ENCODE peak calls at places on chromosomes 4 and X, in eight cellular contexts. Q, Y, A, G, C, D, N and K are unnamed samples.

GRCh38 chr4:20431422-20432014 is 179.8 kb downstream of the SLIT2 start:
- DNase-seq in N (no peak), C (no peak), D (no peak), A (peak; percentile 23), Y (no peak), G (no peak), Q (no peak), K (no peak)

GRCh38 chrX:15815779-15816452 is 25.6 kb downstream of the ZRSR2 start:
- DNase-seq in Y (no peak), G (peak; percentile 50), A (peak; percentile 33), Q (peak; percentile 33), N (peak; percentile 3), D (no peak), C (peak; percentile 50), K (no peak)

GRCh38 chr4:896630-897029 is 35.5 kb downstream of the GAK start:
- DNase-seq in D (no peak), C (no peak), N (no peak), G (no peak), A (no peak), Q (no peak), Y (no peak), K (no peak)

GRCh38 chr4:173057906-173058305 is 110.7 kb upstream of the GALNT7 start:
- DNase-seq in D (no peak), Y (no peak), C (peak; percentile 28), N (no peak), A (no peak), G (peak; percentile 20), Q (peak; percentile 12), K (no peak)

GRCh38 chr4:61431131-61431530 is 231.0 kb downstream of the ADGRL3 start:
- DNase-seq in A (no peak), Q (no peak), Y (no peak), C (no peak), G (no peak), D (no peak), N (no peak), K (no peak)

GRCh38 chr4:5990446-5991160 is 27.6 kb downstream of the C4orf50 start:
- DNase-seq in Q (no peak), C (no peak), N (no peak), Y (no peak), A (no peak), G (no peak), D (no peak), K (no peak)

GRCh38 chrX:107712231-107713204 is 63.1 kb downstream of the TSC22D3 start:
- DNase-seq in Q (peak; percentile 21), Y (no peak), D (no peak), N (no peak), G (no peak), C (peak; percentile 93), A (peak; percentile 79), K (peak; percentile 19)

GRCh38 chrX:29726811-29727210 is 488.6 kb upstream of the MAGEB2 start:
- DNase-seq in G (no peak), N (no peak), A (no peak), C (no peak), Q (no peak), D (no peak), Y (no peak), K (no peak)

GRCh38 chr4:101801957-101802356 is 11.4 kb downstream of the BANK1 start:
- DNase-seq in Q (no peak), A (no peak), Y (no peak), D (no peak), N (no peak), C (no peak), G (no peak), K (no peak)

GRCh38 chrX:102599084-102599949 is at the start of gene ARMCX5:
- DNase-seq in N (peak; percentile 72), Y (peak; percentile 80), D (peak; percentile 39), Q (peak; percentile 87), A (peak; percentile 90), G (peak; percentile 89), C (peak; percentile 91), K (peak; percentile 79)

GRCh38 chr4:7540654-7541413 is 106.1 kb upstream of the PSAPL1 start:
- DNase-seq in Y (no peak), A (no peak), N (no peak), D (no peak), C (no peak), Q (no peak), G (no peak), K (no peak)

GRCh38 chrX:108671526-108671925 is 64.8 kb downstream of the IRS4 start:
- DNase-seq in N (no peak), Y (no peak), G (no peak), C (no peak), A (no peak), Q (no peak), D (no peak), K (no peak)

GRCh38 chr4:81466841-81467671 is 4.7 kb downstream of the RASGEF1B start:
- DNase-seq in C (peak; percentile 70), N (peak; percentile 82), G (peak; percentile 88), D (no peak), A (peak; percentile 81), Q (peak; percentile 66), Y (peak; percentile 73), K (peak; percentile 87)

GRCh38 chr4:144564358-144564757 is 81.6 kb upstream of the HHIP start:
- DNase-seq in A (no peak), D (no peak), Q (no peak), C (no peak), G (peak; percentile 41), N (no peak), Y (no peak), K (no peak)

GRCh38 chrX:21574793-21575192 is 83.3 kb downstream of the KLHL34 start:
- DNase-seq in Q (no peak), C (no peak), N (no peak), Y (no peak), D (no peak), A (no peak), G (no peak), K (no peak)

GRCh38 chr4:80259012-80259411 is 7.5 kb upstream of the FGF5 start:
- DNase-seq in G (no peak), A (no peak), N (no peak), Y (no peak), C (no peak), Q (no peak), D (no peak), K (no peak)

GRCh38 chr4:186642998-186643397 is 80.7 kb downstream of the FAT1 start:
- DNase-seq in A (no peak), Y (no peak), N (no peak), Q (no peak), C (no peak), G (no peak), D (no peak), K (no peak)

GRCh38 chr4:94976371-94977011 is 218.7 kb downstream of the BMPR1B start:
- DNase-seq in N (no peak), Y (no peak), C (peak; percentile 22), Q (peak; percentile 68), A (peak; percentile 59), D (no peak), G (peak; percentile 78), K (peak; percentile 56)

GRCh38 chr4:80425701-80426100 is 90.2 kb downstream of the CFAP299 start:
- DNase-seq in C (no peak), N (no peak), A (no peak), D (no peak), Y (no peak), G (no peak), Q (no peak), K (no peak)

GRCh38 chrX:153726286-153727107 is 1.8 kb downstream of the ABCD1 start:
- DNase-seq in Q (peak; percentile 52), D (peak; percentile 38), C (peak; percentile 77), A (peak; percentile 53), N (peak; percentile 68), Y (peak; percentile 65), G (peak; percentile 31), K (no peak)

GRCh38 chrX:9676311-9676710 is 89.3 kb downstream of the GPR143 start:
- DNase-seq in D (no peak), C (no peak), G (no peak), Y (no peak), A (peak; percentile 15), N (no peak), Q (no peak), K (no peak)

GRCh38 chrX:47148946-47149345 is 3.9 kb downstream of the RBM10 start:
- DNase-seq in Q (no peak), N (no peak), G (peak; percentile 40), A (no peak), C (no peak), D (no peak), Y (no peak), K (no peak)
- H2AFZ ChIP-seq in Q (no peak overlapping the region), N (no peak overlapping the region), G (no peak overlapping the region), A (no peak overlapping the region), C (no peak overlapping the region), D (no peak overlapping the region), Y (no peak overlapping the region), K (no peak overlapping the region)

GRCh38 chrX:338836-339400 is 20.3 kb upstream of the GTPBP6 start:
- DNase-seq in Y (no peak), D (no peak), C (no peak), N (no peak), G (no peak), Q (no peak), A (no peak), K (no peak)
- H3K9me3 ChIP-seq in Y (peaks cover under 1% of the 10 kb centered on the region), D (no peaks in the 10 kb centered on the region), C (no peaks in the 10 kb centered on the region), N (peaks cover 9% of the 10 kb centered on the region), G (no peaks in the 10 kb centered on the region), Q (peaks cover 9% of the 10 kb centered on the region), A (no peaks in the 10 kb centered on the region), K (peaks cover 13% of the 10 kb centered on the region)

GRCh38 chr4:126895988-126896570 is 736.7 kb upstream of the INTU start:
- DNase-seq in Y (no peak), C (peak; percentile 68), A (no peak), D (no peak), G (no peak), N (no peak), Q (peak; percentile 66), K (no peak)

GRCh38 chr4:126890383-126890782 is 742.4 kb upstream of the INTU start:
- DNase-seq in C (no peak), Q (peak; percentile 66), A (peak; percentile 45), Y (no peak), D (no peak), G (no peak), N (no peak), K (no peak)

GRCh38 chr4:126888968-126889367 is 743.8 kb upstream of the INTU start:
- DNase-seq in A (peak; percentile 67), Y (no peak), G (peak; percentile 20), D (no peak), N (no peak), C (peak; percentile 21), Q (peak; percentile 77), K (peak; percentile 26)

GRCh38 chr4:126894963-126895362 is 737.8 kb upstream of the INTU start:
- DNase-seq in G (no peak), Y (no peak), Q (no peak), A (no peak), N (no peak), D (no peak), C (no peak), K (no peak)

DNA sequence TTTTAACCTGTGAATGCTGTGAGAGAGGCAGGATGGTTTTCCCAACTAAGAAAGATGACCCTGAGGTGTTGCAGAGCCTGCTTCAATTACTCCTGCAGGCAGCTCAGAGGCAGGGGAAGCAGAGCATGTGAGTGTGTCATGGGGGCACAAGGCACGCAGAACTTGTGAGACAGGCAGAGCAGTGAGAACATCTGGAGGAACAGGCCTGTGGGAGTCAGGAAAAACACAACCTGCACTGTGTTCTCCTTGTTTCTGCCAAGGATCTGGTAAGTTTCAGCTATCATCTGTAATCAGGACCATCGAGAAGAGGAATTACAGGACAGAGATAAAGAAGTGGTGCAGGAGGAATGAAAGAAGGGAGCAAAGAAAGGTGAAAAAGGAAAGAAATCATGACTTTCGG is 741.8 kb upstream of the INTU start:
- DNase-seq in Y (no peak), C (peak; percentile 48), G (no peak), N (no peak), D (no peak), Q (peak; percentile 79), A (peak; percentile 42), K (no peak)
- H2AFZ ChIP-seq in Y (no peak overlapping the region), C (no peak overlapping the region), G (no peak overlapping the region), N (peak overlapping the region; percentile 80), D (peak overlapping the region; percentile 81), Q (peak overlapping the region; percentile 86), A (peak overlapping the region; percentile 85), K (peak overlapping the region; percentile 50)

GRCh38 chrX:76796311-76796710 is 368.8 kb downstream of the MAGEE1 start:
- DNase-seq in G (peak; percentile 52), Q (no peak), A (no peak), Y (no peak), C (no peak), D (no peak), N (no peak), K (peak; percentile 4)
- H3K9me3 ChIP-seq in G (no peaks in the 10 kb centered on the region), Q (peaks cover 14% of the 10 kb centered on the region), A (no peaks in the 10 kb centered on the region), Y (no peaks in the 10 kb centered on the region), C (no peaks in the 10 kb centered on the region), D (no peaks in the 10 kb centered on the region), N (peaks cover 3% of the 10 kb centered on the region), K (peaks cover 9% of the 10 kb centered on the region)